ENCODE peak calls at places on chromosomes 2 and 18, in four cellular contexts. J is lower lobe of right lung, S is HFF-Myc, E is psoas muscle. K is an unnamed sample.

GRCh38 chr2:241009601-241010530 is 11.4 kb downstream of the SNED1 start:
- DNase-seq in J (peak; percentile 66), E (peak; percentile 53), S (peak; percentile 71), K (peak; percentile 79)

GRCh38 chr18:61851940-61852451 is 40.8 kb downstream of the RNF152 start:
- DNase-seq in E (no peak), J (no peak), S (no peak), K (peak; percentile 28)

GRCh38 chr18:44098551-44099098 is 582.1 kb upstream of the SETBP1 start:
- DNase-seq in S (no peak), J (no peak), E (no peak), K (peak; percentile 32)

GRCh38 chr18:9094307-9095226 is 7.9 kb upstream of the NDUFV2 start:
- DNase-seq in E (no peak), S (peak; percentile 56), J (no peak), K (peak; percentile 46)

GRCh38 chr18:21479721-21480120 is 120.8 kb downstream of the ESCO1 start:
- DNase-seq in S (no peak), E (no peak), J (no peak), K (no peak)

GRCh38 chr2:174970092-174970491 is 35.1 kb downstream of the CHN1 start:
- DNase-seq in S (no peak), J (no peak), E (no peak), K (no peak)

GRCh38 chr18:61606068-61606660 is 272.9 kb downstream of the CDH20 start:
- DNase-seq in J (no peak), S (no peak), E (peak; percentile 23), K (no peak)

GRCh38 chr2:33014268-33014667 is 67.5 kb downstream of the LTBP1 start:
- DNase-seq in E (no peak), S (no peak), J (no peak), K (no peak)

GRCh38 chr2:197889041-197889440 is 84.6 kb downstream of the PLCL1 start:
- DNase-seq in S (no peak), E (no peak), J (no peak), K (peak; percentile 17)

GRCh38 chr2:240999873-241000541 is 1.6 kb downstream of the SNED1 start:
- DNase-seq in E (no peak), J (peak; percentile 46), S (no peak), K (no peak)

GRCh38 chr2:181457741-181458425 is 697 bp downstream of the ITGA4 start:
- DNase-seq in J (peak; percentile 63), S (peak; percentile 33), E (peak; percentile 21), K (no peak)

GRCh38 chr2:138632066-138632465 is 130.5 kb downstream of the SPOPL start:
- DNase-seq in E (no peak), S (no peak), J (no peak), K (no peak)

GRCh38 chr2:57396364-57397098 is 650.1 kb upstream of the VRK2 start:
- DNase-seq in S (no peak), J (no peak), E (no peak), K (no peak)

GRCh38 chr2:140604096-140604495 is 1526.7 kb downstream of the LRP1B start:
- DNase-seq in S (no peak), J (no peak), E (no peak), K (no peak)

GRCh38 chr2:57882895-57883515 is 163.6 kb upstream of the VRK2 start:
- DNase-seq in S (no peak), E (no peak), J (no peak), K (no peak)

GRCh38 chr2:34012728-34013302 is 413.7 kb upstream of the FAM98A start:
- DNase-seq in S (peak; percentile 6), E (peak; percentile 14), J (peak; percentile 53), K (no peak)

GRCh38 chr2:227388537-227389011 is 825 bp upstream of the SCYGR1 start:
- DNase-seq in E (no peak), S (no peak), J (no peak), K (peak; percentile 98)

GRCh38 chr2:144971937-144972336 is 452.0 kb upstream of the ZEB2 start:
- DNase-seq in E (no peak), J (no peak), S (no peak), K (no peak)

GRCh38 chr2:206263959-206264603 is 10.4 kb upstream of the ZDBF2 start:
- DNase-seq in S (no peak), J (no peak), E (no peak), K (no peak)

GRCh38 chr2:202034249-202035088 is 814 bp downstream of the FZD7 start:
- DNase-seq in J (peak; percentile 61), E (peak; percentile 41), S (no peak), K (no peak)

GRCh38 chr2:189819297-189819704 is 35.1 kb downstream of the PMS1 start:
- DNase-seq in E (no peak), J (no peak), S (peak; percentile 38), K (peak; percentile 49)

GRCh38 chr2:227191367-227191766 is 26.9 kb downstream of the COL4A3 start:
- DNase-seq in S (peak; percentile 89), E (no peak), J (no peak), K (no peak)

GRCh38 chr2:238167761-238168160 is 9.0 kb downstream of the ERFE start:
- DNase-seq in S (no peak), E (no peak), J (no peak), K (no peak)

GRCh38 chr18:60246606-60247005 is 126.0 kb downstream of the MC4R start:
- DNase-seq in S (no peak), J (no peak), E (no peak), K (no peak)

GRCh38 chr2:32436150-32436549 is 79.3 kb downstream of the BIRC6 start:
- DNase-seq in E (no peak), S (no peak), J (no peak), K (no peak)

GRCh38 chr2:239223330-239224248 is 177.2 kb downstream of the HDAC4 start:
- DNase-seq in S (no peak), J (no peak), E (peak; percentile 56), K (no peak)

GRCh38 chr2:194720461-194720860 is 936.6 kb upstream of the SLC39A10 start:
- DNase-seq in S (no peak), J (no peak), E (no peak), K (no peak)

GRCh38 chr2:101823849-101824248 is 126.3 kb downstream of the MAP4K4 start:
- DNase-seq in J (no peak), E (no peak), S (no peak), K (no peak)

GRCh38 chr2:215536476-215536875 is 100.6 kb upstream of the FN1 start:
- DNase-seq in S (no peak), J (no peak), E (no peak), K (no peak)

GRCh38 chr2:215537621-215538020 is 101.8 kb upstream of the FN1 start:
- DNase-seq in S (peak; percentile 61), J (no peak), E (no peak), K (peak; percentile 88)

GRCh38 chr2:215535726-215536125 is 99.9 kb upstream of the FN1 start:
- DNase-seq in S (no peak), J (no peak), E (no peak), K (no peak)

GRCh38 chr2:215532844-215533243 is 97.0 kb upstream of the FN1 start:
- DNase-seq in S (no peak), E (no peak), J (no peak), K (no peak)

DNA sequence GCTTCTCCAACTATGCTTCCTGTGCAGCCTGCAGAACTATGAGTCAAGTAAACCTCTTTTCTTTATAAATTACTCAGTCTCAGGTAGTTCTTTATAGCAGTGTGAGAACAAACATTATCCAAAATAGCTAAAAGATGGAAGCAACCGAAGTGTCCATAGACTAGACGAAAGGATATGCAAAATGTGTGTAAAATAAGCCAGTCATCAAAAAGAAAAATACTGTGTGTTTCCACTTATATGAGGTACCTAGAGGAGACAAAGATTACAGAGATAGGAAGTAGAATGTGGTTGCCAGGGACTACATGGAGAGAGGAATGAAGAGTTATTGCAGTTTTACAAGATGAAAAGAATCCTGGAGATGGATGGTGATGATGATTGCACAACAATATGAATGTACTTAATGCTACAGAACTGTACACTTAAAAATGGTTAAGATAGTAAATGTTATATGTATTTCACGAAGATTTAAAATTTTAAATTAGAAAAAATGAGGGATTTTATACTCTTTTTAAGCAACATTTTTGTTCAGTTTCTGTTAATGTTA is 99.3 kb upstream of the FN1 start:
- DNase-seq in E (no peak), J (no peak), S (no peak), K (no peak)
- H3K4me3 ChIP-seq in E (no peak overlapping the region), J (no peak overlapping the region), S (no peak overlapping the region), K (no peak overlapping the region)

GRCh38 chr2:233972941-233973575 is 55.9 kb downstream of the TRPM8 start:
- DNase-seq in J (no peak), S (no peak), E (no peak), K (no peak)
- TF ChIP-seq CTCF in J (no peak), S (no peak), E (no peak), K (no peak)

DNA sequence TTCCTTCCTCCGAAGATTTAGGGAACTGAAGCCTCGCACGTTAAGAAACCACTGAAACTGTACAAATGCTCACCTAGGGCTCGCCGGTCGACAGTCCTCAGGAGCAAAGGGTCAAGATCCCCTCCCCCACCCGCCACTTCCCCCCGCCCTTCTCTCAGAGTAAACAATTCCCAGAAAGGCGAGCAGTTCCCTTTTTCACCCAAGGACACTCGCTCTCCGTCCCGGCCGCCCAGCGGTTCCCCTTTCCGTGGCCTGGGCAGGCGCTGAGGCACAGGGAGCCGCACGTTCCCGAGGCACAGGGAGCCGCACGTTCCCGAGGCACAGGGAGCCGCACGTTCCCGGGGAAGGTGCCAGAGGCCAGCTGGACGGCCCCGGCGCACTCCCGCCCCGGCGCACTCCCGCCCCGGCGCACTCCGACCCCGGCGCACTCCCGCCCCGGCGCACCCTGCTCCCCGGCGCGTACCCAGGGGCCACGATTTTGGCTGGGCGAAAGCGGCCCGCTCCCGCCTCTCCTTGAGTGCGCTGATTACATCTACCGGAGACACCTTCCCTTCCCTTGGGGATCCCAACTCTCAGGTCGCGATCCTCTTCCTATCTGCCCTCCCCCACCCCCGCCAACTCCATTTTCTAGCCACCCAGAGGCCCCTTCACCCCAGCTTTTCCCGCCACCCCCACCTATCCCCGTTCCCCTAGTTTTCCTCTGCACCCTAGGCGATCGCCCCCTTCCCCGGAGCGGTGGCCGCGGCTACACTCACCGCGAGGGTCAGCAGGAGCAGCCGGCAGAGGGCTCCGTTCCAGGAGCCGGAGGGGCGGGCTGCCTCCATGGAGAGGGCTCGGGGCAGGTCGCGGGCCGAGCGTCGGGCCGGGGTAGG is 837 bp downstream of the DSC2 start:
- DNase-seq in S (no peak), J (peak; percentile 89), E (peak; percentile 65), K (no peak)
- H3K4me3 ChIP-seq in S (no peak overlapping the region), J (peak overlapping the region; percentile 64), E (peak overlapping the region; percentile 57), K (no peak overlapping the region)

GRCh38 chr2:104448661-104449410 is 405.1 kb upstream of the POU3F3 start:
- DNase-seq in E (no peak), J (no peak), S (no peak), K (no peak)

GRCh38 chr2:104444392-104444791 is 409.5 kb upstream of the POU3F3 start:
- DNase-seq in E (no peak), S (no peak), J (no peak), K (no peak)

GRCh38 chr2:104452558-104452957 is 401.4 kb upstream of the POU3F3 start:
- DNase-seq in S (no peak), E (no peak), J (no peak), K (no peak)

GRCh38 chr2:104444840-104445239 is 409.1 kb upstream of the POU3F3 start:
- DNase-seq in E (no peak), J (no peak), S (no peak), K (no peak)

DNA sequence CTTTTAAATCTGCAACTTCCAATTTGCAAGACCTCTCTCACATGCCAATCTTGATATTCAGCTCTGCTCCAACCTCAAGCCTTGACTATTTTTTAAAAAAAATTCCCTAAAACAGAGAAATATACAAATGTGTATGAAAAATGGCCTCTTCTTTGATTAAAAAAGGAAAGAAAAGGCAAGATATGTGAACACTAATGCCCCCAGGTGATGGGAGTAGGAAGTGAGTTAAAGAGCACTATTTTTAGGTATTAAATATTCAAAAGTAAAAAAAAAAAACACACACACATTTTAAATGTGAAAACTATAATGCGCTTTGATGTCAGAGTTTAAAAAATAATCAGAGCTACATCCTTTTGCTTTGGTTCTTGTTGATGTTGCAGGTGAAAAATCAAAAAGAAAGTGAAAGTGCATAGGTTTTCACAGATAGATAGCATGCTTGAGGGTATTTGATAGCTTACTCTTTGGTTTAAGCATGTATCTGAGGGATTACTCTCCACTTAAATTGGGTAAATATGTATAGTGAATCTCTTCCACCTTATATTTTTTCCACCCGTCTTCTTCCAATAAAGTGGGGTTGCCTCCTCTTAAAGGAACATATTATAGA is 406.0 kb upstream of the POU3F3 start:
- DNase-seq in S (no peak), J (no peak), E (no peak), K (no peak)
- TF ChIP-seq CTCF in S (no peak), J (no peak), E (no peak), K (no peak)

K was measured in AG09309.